ENCODE peak calls at places on chromosomes 3 and 15, in four cellular contexts. H is EH, L is Peyer's patch, M is fibroblast of pulmonary artery. Z is an unnamed sample.

GRCh38 chr3:109803274-109803673 is 465.9 kb upstream of the DPPA4 start:
- DNase-seq in H (no peak), L (no peak), M (no peak), Z (no peak)

GRCh38 chr3:132641837-132642538 is 17.6 kb downstream of the ACAD11 start:
- DNase-seq in H (peak), L (no peak), M (peak), Z (no peak)

GRCh38 chr15:90025461-90026033 is 24.4 kb downstream of the ZNF710 start:
- DNase-seq in H (no peak), L (no peak), M (no peak), Z (no peak)

GRCh38 chr3:171457263-171458055 is 2.7 kb downstream of the TNIK start:
- DNase-seq in H (no peak), L (no peak), M (no peak), Z (no peak)

GRCh38 chr3:114221165-114221880 is 16.1 kb downstream of the ZNF80 start:
- DNase-seq in H (no peak), L (no peak), M (peak), Z (peak)

GRCh38 chr15:75227663-75228280 is 26.1 kb downstream of the C15orf39 start:
- DNase-seq in H (no peak), L (no peak), M (no peak), Z (no peak)

GRCh38 chr15:64354683-64355558 is 1.1 kb downstream of the CSNK1G1 start:
- DNase-seq in H (no peak), L (peak), M (no peak), Z (no peak)

GRCh38 chr3:77825045-77825827 is 785.3 kb downstream of the ROBO2 start:
- DNase-seq in H (peak), L (no peak), M (peak), Z (peak)

GRCh38 chr15:74233864-74234597 is 2.1 kb upstream of the CCDC33 start:
- DNase-seq in H (no peak), L (no peak), M (no peak), Z (no peak)

GRCh38 chr3:56357266-56357665 is 111.0 kb downstream of the ERC2 start:
- DNase-seq in H (no peak), L (no peak), M (no peak), Z (peak)

GRCh38 chr15:62719316-62719715 is 323.2 kb upstream of the TPM1 start:
- DNase-seq in H (peak), L (no peak), M (no peak), Z (peak)

GRCh38 chr15:92797168-92798052 is 102.7 kb upstream of the CHD2 start:
- DNase-seq in H (peak), L (no peak), M (peak), Z (peak)

GRCh38 chr3:177196473-177197040 is 725 bp downstream of the TBL1XR1 start:
- DNase-seq in H (peak), L (peak), M (peak), Z (no peak)

GRCh38 chr3:121995190-121996137 is 26.6 kb downstream of the ILDR1 start:
- DNase-seq in H (peak), L (peak), M (peak), Z (peak)

GRCh38 chr15:45448066-45448510 is 69.7 kb upstream of the GATM start:
- DNase-seq in H (peak), L (no peak), M (no peak), Z (no peak)

GRCh38 chr15:56835598-56836275 is 82.7 kb upstream of the TCF12 start:
- DNase-seq in H (peak), L (no peak), M (peak), Z (no peak)

GRCh38 chr3:178454714-178455113 is 81.5 kb upstream of the KCNMB2 start:
- DNase-seq in H (peak), L (no peak), M (peak), Z (peak)

GRCh38 chr15:101237161-101237775 is 14.6 kb downstream of the CHSY1 start:
- DNase-seq in H (no peak), L (no peak), M (no peak), Z (no peak)

GRCh38 chr3:124033360-124034015 is 41.6 kb upstream of the ROPN1 start:
- DNase-seq in H (peak), L (no peak), M (no peak), Z (no peak)

GRCh38 chr15:20349774-20350498 is 191.7 kb downstream of the GOLGA6L6 start:
- DNase-seq in H (no peak), L (peak), M (no peak), Z (no peak)

GRCh38 chr15:99438691-99439523 is 126.9 kb upstream of the MEF2A start:
- DNase-seq in H (no peak), L (no peak), M (no peak), Z (no peak)

GRCh38 chr3:64716110-64716509 is 28.3 kb upstream of the ADAMTS9 start:
- DNase-seq in H (no peak), L (no peak), M (no peak), Z (peak)

GRCh38 chr15:40633178-40633577 is 39.1 kb downstream of the KNL1 start:
- DNase-seq in H (peak), L (no peak), M (peak), Z (peak)

GRCh38 chr15:74242296-74242929 is 6.3 kb downstream of the CCDC33 start:
- DNase-seq in H (peak), L (no peak), M (peak), Z (peak)

GRCh38 chr15:41511331-41512077 is 2.1 kb downstream of the LTK start:
- DNase-seq in H (no peak), L (no peak), M (no peak), Z (no peak)

GRCh38 chr15:67680645-67681044 is 138.1 kb downstream of the MAP2K5 start:
- DNase-seq in H (peak), L (no peak), M (peak), Z (no peak)

GRCh38 chr3:50587806-50588758 is 18.8 kb downstream of the HEMK1 start:
- DNase-seq in H (no peak), L (no peak), M (no peak), Z (no peak)

GRCh38 chr3:134810052-134810435 is 15.0 kb downstream of the EPHB1 start:
- DNase-seq in H (no peak), L (no peak), M (no peak), Z (no peak)

GRCh38 chr3:138173769-138174420 is 826 bp downstream of the DBR1 start:
- DNase-seq in H (peak), L (no peak), M (no peak), Z (no peak)

GRCh38 chr3:123584284-123584987 is 417 bp downstream of the HACD2 start:
- DNase-seq in H (peak), L (peak), M (peak), Z (no peak)

GRCh38 chr3:157786216-157786615 is 283.0 kb upstream of the VEPH1 start:
- DNase-seq in H (peak), L (no peak), M (peak), Z (peak)

GRCh38 chr3:132726341-132726823 is 4.2 kb upstream of the NPHP3 start:
- DNase-seq in H (peak), L (no peak), M (peak), Z (no peak)

GRCh38 chr3:28972921-28973320 is 307.9 kb upstream of the RBMS3 start:
- DNase-seq in H (peak), L (no peak), M (no peak), Z (peak)

GRCh38 chr3:150202696-150203095 is 205.4 kb upstream of the TSC22D2 start:
- DNase-seq in H (no peak), L (no peak), M (no peak), Z (no peak)

GRCh38 chr3:188452158-188452772 is 298.3 kb downstream of the LPP start:
- DNase-seq in H (no peak), L (no peak), M (no peak), Z (no peak)

GRCh38 chr3:167783781-167784180 is 48.3 kb downstream of the SERPINI1 start:
- DNase-seq in H (no peak), L (no peak), M (no peak), Z (peak)

GRCh38 chr15:90823455-90823974 is 44.9 kb upstream of the FURIN start:
- DNase-seq in H (no peak), L (no peak), M (no peak), Z (no peak)

GRCh38 chr3:106268696-106269095 is 399.9 kb upstream of the CBLB start:
- DNase-seq in H (no peak), L (no peak), M (no peak), Z (no peak)

GRCh38 chr15:45274636-45275035 is 22.6 kb downstream of the SLC28A2 start:
- DNase-seq in H (no peak), L (no peak), M (no peak), Z (no peak)